ENCODE peak calls at places on chromosomes 13 and 19, in six cellular contexts. One of them, this sample, is unnamed.

GRCh38 chr19:31312004-31312403 is 37.2 kb downstream of the TSHZ3 start:
- DNase-seq in foreskin fibroblast: peak; percentile 59
- DNase-seq in choroid plexus epithelial cell: peak; percentile 95
- DNase-seq in uterus: peak; percentile 70
- DNase-seq in right lobe of liver: no peak
- DNase-seq in H9: no peak
- DNase-seq in this sample: no peak

GRCh38 chr19:3367572-3368440 is 1.4 kb downstream of the NFIC start:
- DNase-seq in foreskin fibroblast: no peak
- DNase-seq in choroid plexus epithelial cell: no peak
- DNase-seq in uterus: peak; percentile 50
- DNase-seq in right lobe of liver: peak; percentile 48
- DNase-seq in H9: peak; percentile 41
- DNase-seq in this sample: no peak

GRCh38 chr19:2962018-2962670 is 15.2 kb upstream of the TLE6 start:
- DNase-seq in foreskin fibroblast: peak; percentile 56
- DNase-seq in choroid plexus epithelial cell: peak; percentile 92
- DNase-seq in uterus: peak; percentile 78
- DNase-seq in right lobe of liver: no peak
- DNase-seq in H9: peak; percentile 62
- DNase-seq in this sample: no peak

GRCh38 chr13:49308104-49308875 is 60.6 kb downstream of the CDADC1 start:
- DNase-seq in foreskin fibroblast: peak; percentile 60
- DNase-seq in choroid plexus epithelial cell: peak; percentile 65
- DNase-seq in uterus: peak; percentile 95
- DNase-seq in right lobe of liver: peak; percentile 65
- DNase-seq in H9: no peak
- DNase-seq in this sample: no peak

GRCh38 chr19:47723573-47723923 is 10.3 kb downstream of the EHD2 start:
- DNase-seq in foreskin fibroblast: peak; percentile 85
- DNase-seq in choroid plexus epithelial cell: peak; percentile 94
- DNase-seq in uterus: peak; percentile 82
- DNase-seq in right lobe of liver: no peak
- DNase-seq in H9: no peak
- DNase-seq in this sample: no peak

GRCh38 chr19:35486268-35486708 is 4.0 kb downstream of the KRTDAP start:
- DNase-seq in foreskin fibroblast: no peak
- DNase-seq in choroid plexus epithelial cell: no peak
- DNase-seq in uterus: no peak
- DNase-seq in right lobe of liver: no peak
- DNase-seq in H9: no peak
- DNase-seq in this sample: no peak

GRCh38 chr13:30376426-30377311 is 45.6 kb upstream of the UBE2L5 start:
- DNase-seq in foreskin fibroblast: no peak
- DNase-seq in choroid plexus epithelial cell: no peak
- DNase-seq in uterus: no peak
- DNase-seq in right lobe of liver: no peak
- DNase-seq in H9: no peak
- DNase-seq in this sample: no peak

GRCh38 chr19:55620410-55620809 is 4.0 kb downstream of the ZNF784 start:
- DNase-seq in foreskin fibroblast: no peak
- DNase-seq in choroid plexus epithelial cell: peak; percentile 19
- DNase-seq in uterus: no peak
- DNase-seq in right lobe of liver: no peak
- DNase-seq in H9: no peak
- DNase-seq in this sample: no peak

GRCh38 chr19:34337747-34338146 is 27.2 kb upstream of the GPI start:
- DNase-seq in foreskin fibroblast: no peak
- DNase-seq in choroid plexus epithelial cell: no peak
- DNase-seq in uterus: no peak
- DNase-seq in right lobe of liver: peak; percentile 91
- DNase-seq in H9: no peak
- DNase-seq in this sample: no peak

GRCh38 chr19:58355215-58355796 is 2.0 kb upstream of the A1BG start:
- DNase-seq in foreskin fibroblast: no peak
- DNase-seq in choroid plexus epithelial cell: no peak
- DNase-seq in uterus: no peak
- DNase-seq in right lobe of liver: no peak
- DNase-seq in H9: no peak
- DNase-seq in this sample: no peak

GRCh38 chr19:32558607-32559228 is 22.3 kb upstream of the PDCD5 start:
- DNase-seq in foreskin fibroblast: no peak
- DNase-seq in choroid plexus epithelial cell: no peak
- DNase-seq in uterus: no peak
- DNase-seq in right lobe of liver: no peak
- DNase-seq in H9: peak; percentile 55
- DNase-seq in this sample: no peak

GRCh38 chr13:65551208-65551607 is 1678.9 kb downstream of the PCDH9 start:
- DNase-seq in foreskin fibroblast: no peak
- DNase-seq in choroid plexus epithelial cell: no peak
- DNase-seq in uterus: no peak
- DNase-seq in right lobe of liver: no peak
- DNase-seq in H9: no peak
- DNase-seq in this sample: no peak

DNA sequence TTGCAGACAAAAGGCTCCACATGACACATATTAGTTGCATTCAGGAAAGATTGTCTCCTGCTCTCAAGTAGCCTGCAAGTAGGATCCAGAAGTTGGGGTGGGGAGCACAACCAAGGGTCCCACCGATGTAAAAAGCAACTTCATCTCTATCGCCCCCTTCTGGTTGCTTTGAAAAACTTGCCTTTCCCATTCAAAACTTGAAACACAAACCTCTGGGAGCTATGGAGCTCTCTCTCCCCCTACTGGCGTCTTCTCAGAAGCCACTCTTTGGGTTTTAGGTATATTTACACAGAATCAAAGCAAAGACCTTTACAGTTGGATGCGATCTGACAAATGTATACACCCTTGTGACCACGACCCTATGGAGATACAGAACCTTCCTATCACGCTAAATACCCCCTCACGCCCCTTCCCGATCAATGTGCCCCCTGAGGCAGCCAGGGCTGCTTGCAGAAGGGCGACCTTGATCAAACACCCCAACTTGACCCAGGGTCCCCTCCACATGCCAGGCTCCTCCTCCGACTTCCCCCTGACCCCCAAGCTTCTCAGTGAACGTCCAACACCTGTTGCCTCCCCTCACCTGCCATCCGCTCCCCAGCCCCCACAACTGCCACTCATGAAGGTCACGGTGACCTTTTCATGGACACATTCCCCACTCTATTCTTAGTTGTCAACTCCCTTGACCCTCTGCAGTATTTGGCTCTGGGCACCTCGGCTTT is 10.1 kb downstream of the NOSIP start:
- DNase-seq in foreskin fibroblast: peak; percentile 57
- DNase-seq in choroid plexus epithelial cell: peak; percentile 91
- DNase-seq in uterus: peak; percentile 75
- DNase-seq in right lobe of liver: peak; percentile 57
- DNase-seq in H9: peak; percentile 73
- DNase-seq in this sample: no peak
- TF ChIP-seq CTCF in foreskin fibroblast: peak; percentile 99
- TF ChIP-seq CTCF in choroid plexus epithelial cell: peak; percentile 100
- TF ChIP-seq CTCF in uterus: peak; percentile 97
- TF ChIP-seq CTCF in right lobe of liver: peak; percentile 99
- TF ChIP-seq CTCF in H9: peak; percentile 100
- TF ChIP-seq CTCF in this sample: no peak

GRCh38 chr13:74794582-74794981 is 660.4 kb upstream of the KLF12 start:
- DNase-seq in foreskin fibroblast: no peak
- DNase-seq in choroid plexus epithelial cell: peak; percentile 44
- DNase-seq in uterus: no peak
- DNase-seq in right lobe of liver: no peak
- DNase-seq in H9: no peak
- DNase-seq in this sample: no peak
- TF ChIP-seq CTCF in foreskin fibroblast: no peak
- TF ChIP-seq CTCF in choroid plexus epithelial cell: peak; percentile 50
- TF ChIP-seq CTCF in uterus: no peak
- TF ChIP-seq CTCF in right lobe of liver: no peak
- TF ChIP-seq CTCF in H9: peak; percentile 35
- TF ChIP-seq CTCF in this sample: no peak

GRCh38 chr13:32080328-32080744 is 48.8 kb downstream of the FRY start:
- DNase-seq in foreskin fibroblast: no peak
- DNase-seq in choroid plexus epithelial cell: no peak
- DNase-seq in uterus: no peak
- DNase-seq in right lobe of liver: no peak
- DNase-seq in H9: no peak
- DNase-seq in this sample: no peak
- TF ChIP-seq CTCF in foreskin fibroblast: no peak
- TF ChIP-seq CTCF in choroid plexus epithelial cell: no peak
- TF ChIP-seq CTCF in uterus: no peak
- TF ChIP-seq CTCF in right lobe of liver: no peak
- TF ChIP-seq CTCF in H9: no peak
- TF ChIP-seq CTCF in this sample: no peak

GRCh38 chr19:27774827-27775226 is 1438.1 kb downstream of the UQCRFS1 start:
- DNase-seq in foreskin fibroblast: no peak
- DNase-seq in choroid plexus epithelial cell: peak; percentile 12
- DNase-seq in uterus: no peak
- DNase-seq in right lobe of liver: no peak
- DNase-seq in H9: peak; percentile 36
- DNase-seq in this sample: no peak
- TF ChIP-seq CTCF in foreskin fibroblast: peak; percentile 29
- TF ChIP-seq CTCF in choroid plexus epithelial cell: peak; percentile 53
- TF ChIP-seq CTCF in uterus: no peak
- TF ChIP-seq CTCF in right lobe of liver: peak; percentile 24
- TF ChIP-seq CTCF in H9: peak; percentile 37
- TF ChIP-seq CTCF in this sample: no peak

GRCh38 chr13:25084101-25084500 is 11.8 kb upstream of the PABPC3 start:
- DNase-seq in foreskin fibroblast: no peak
- DNase-seq in choroid plexus epithelial cell: no peak
- DNase-seq in uterus: no peak
- DNase-seq in right lobe of liver: no peak
- DNase-seq in H9: no peak
- DNase-seq in this sample: no peak

GRCh38 chr13:25088562-25089221 is 7.2 kb upstream of the PABPC3 start:
- DNase-seq in foreskin fibroblast: no peak
- DNase-seq in choroid plexus epithelial cell: no peak
- DNase-seq in uterus: no peak
- DNase-seq in right lobe of liver: no peak
- DNase-seq in H9: no peak
- DNase-seq in this sample: no peak

GRCh38 chr13:25080773-25081172 is 15.2 kb upstream of the PABPC3 start:
- DNase-seq in foreskin fibroblast: no peak
- DNase-seq in choroid plexus epithelial cell: no peak
- DNase-seq in uterus: no peak
- DNase-seq in right lobe of liver: no peak
- DNase-seq in H9: no peak
- DNase-seq in this sample: no peak

DNA sequence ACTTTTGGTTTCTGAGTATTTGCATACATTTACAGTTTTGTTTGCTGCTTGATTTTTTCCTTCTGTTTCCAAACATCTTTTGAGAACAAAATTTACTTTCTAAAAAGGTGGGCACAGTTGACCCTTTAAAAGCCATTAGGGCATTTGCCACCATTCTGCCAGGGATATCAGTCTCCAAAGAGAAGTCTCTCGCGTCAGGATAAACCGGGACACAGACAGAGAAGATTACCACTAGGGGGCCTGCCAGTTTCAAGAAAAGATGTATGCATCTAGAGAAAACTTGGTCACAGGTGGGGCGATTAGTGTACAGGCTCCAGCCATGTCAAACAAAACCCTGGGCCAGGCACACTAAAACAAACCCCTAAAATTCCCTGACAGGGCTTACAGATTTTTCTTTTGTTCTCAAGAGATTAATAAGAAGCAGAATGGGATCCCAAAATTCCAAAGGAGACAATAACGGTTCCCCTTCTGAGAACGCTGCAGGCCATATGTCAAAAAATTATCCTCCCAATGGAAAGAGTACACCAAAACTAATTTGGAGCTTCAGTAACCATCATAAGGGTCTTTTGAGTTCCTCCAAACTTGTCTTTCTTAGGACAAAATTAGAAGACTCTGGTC is 10.7 kb upstream of the PABPC3 start:
- DNase-seq in foreskin fibroblast: peak; percentile 12
- DNase-seq in choroid plexus epithelial cell: peak; percentile 67
- DNase-seq in uterus: no peak
- DNase-seq in right lobe of liver: no peak
- DNase-seq in H9: peak; percentile 54
- DNase-seq in this sample: no peak
- TF ChIP-seq CTCF in foreskin fibroblast: peak; percentile 58
- TF ChIP-seq CTCF in choroid plexus epithelial cell: peak; percentile 81
- TF ChIP-seq CTCF in uterus: peak; percentile 4
- TF ChIP-seq CTCF in right lobe of liver: peak; percentile 50
- TF ChIP-seq CTCF in H9: peak; percentile 80
- TF ChIP-seq CTCF in this sample: no peak